ENCODE peak calls at places on chromosomes 16 and 17, in five cellular contexts. One of them, this sample, is unnamed.

GRCh38 chr17:69501591-69502468 is 87.3 kb downstream of the MAP2K6 start:
- DNase-seq in AG10803: peak; percentile 89
- DNase-seq in neural crest cell: no peak
- DNase-seq in lower lobe of right lung: no peak
- DNase-seq in OCI-LY7: peak; percentile 61
- DNase-seq in this sample: peak; percentile 14

GRCh38 chr17:29225388-29225787 is 21.3 kb upstream of the CRYBA1 start:
- DNase-seq in neural crest cell: no peak
- DNase-seq in OCI-LY7: no peak
- DNase-seq in lower lobe of right lung: no peak
- DNase-seq in AG10803: no peak
- DNase-seq in this sample: no peak

GRCh38 chr17:70070297-70071027 is 4.6 kb upstream of the KCNJ16 start:
- DNase-seq in OCI-LY7: no peak
- DNase-seq in lower lobe of right lung: no peak
- DNase-seq in AG10803: peak; percentile 16
- DNase-seq in neural crest cell: no peak
- DNase-seq in this sample: no peak

GRCh38 chr16:64589836-64590235 is 532.0 kb downstream of the CDH11 start:
- DNase-seq in OCI-LY7: no peak
- DNase-seq in lower lobe of right lung: no peak
- DNase-seq in AG10803: peak; percentile 81
- DNase-seq in neural crest cell: no peak
- DNase-seq in this sample: no peak

GRCh38 chr17:58487589-58488427 is at the start of gene HSF5:
- DNase-seq in lower lobe of right lung: peak; percentile 72
- DNase-seq in neural crest cell: no peak
- DNase-seq in OCI-LY7: no peak
- DNase-seq in AG10803: no peak
- DNase-seq in this sample: no peak

GRCh38 chr17:13671771-13672170 is 70.0 kb upstream of the HS3ST3A1 start:
- DNase-seq in lower lobe of right lung: no peak
- DNase-seq in neural crest cell: no peak
- DNase-seq in OCI-LY7: no peak
- DNase-seq in AG10803: peak; percentile 34
- DNase-seq in this sample: no peak

GRCh38 chr17:44363613-44364159 is at the start of gene FAM171A2:
- DNase-seq in OCI-LY7: peak; percentile 83
- DNase-seq in neural crest cell: peak; percentile 78
- DNase-seq in lower lobe of right lung: peak; percentile 79
- DNase-seq in AG10803: peak; percentile 47
- DNase-seq in this sample: peak; percentile 73

GRCh38 chr16:66904428-66904845 is 14.2 kb downstream of the CDH16 start:
- DNase-seq in OCI-LY7: no peak
- DNase-seq in neural crest cell: no peak
- DNase-seq in AG10803: no peak
- DNase-seq in lower lobe of right lung: no peak
- DNase-seq in this sample: no peak

GRCh38 chr17:82076785-82077591 is 11.4 kb upstream of the DUS1L start:
- DNase-seq in AG10803: no peak
- DNase-seq in OCI-LY7: no peak
- DNase-seq in neural crest cell: no peak
- DNase-seq in lower lobe of right lung: no peak
- DNase-seq in this sample: no peak

GRCh38 chr16:48169896-48170295 is 14.1 kb upstream of the ABCC12 start:
- DNase-seq in OCI-LY7: no peak
- DNase-seq in neural crest cell: no peak
- DNase-seq in lower lobe of right lung: no peak
- DNase-seq in AG10803: no peak
- DNase-seq in this sample: no peak

GRCh38 chr16:27248036-27248435 is 20.5 kb downstream of the NSMCE1 start:
- DNase-seq in OCI-LY7: no peak
- DNase-seq in neural crest cell: no peak
- DNase-seq in AG10803: no peak
- DNase-seq in lower lobe of right lung: no peak
- DNase-seq in this sample: no peak

GRCh38 chr17:55770220-55770870 is 19.5 kb downstream of the PCTP start:
- DNase-seq in lower lobe of right lung: no peak
- DNase-seq in AG10803: peak; percentile 72
- DNase-seq in OCI-LY7: peak; percentile 46
- DNase-seq in neural crest cell: no peak
- DNase-seq in this sample: no peak

GRCh38 chr17:66920965-66921364 is 43.5 kb upstream of the CACNG4 start:
- DNase-seq in lower lobe of right lung: no peak
- DNase-seq in OCI-LY7: no peak
- DNase-seq in AG10803: no peak
- DNase-seq in neural crest cell: no peak
- DNase-seq in this sample: no peak

GRCh38 chr16:5073279-5073629 is 1.6 kb downstream of the ALG1 start:
- DNase-seq in AG10803: peak; percentile 25
- DNase-seq in OCI-LY7: no peak
- DNase-seq in lower lobe of right lung: no peak
- DNase-seq in neural crest cell: no peak
- DNase-seq in this sample: no peak

GRCh38 chr17:35548213-35548810 is 10.8 kb upstream of the SLFN12L start:
- DNase-seq in lower lobe of right lung: no peak
- DNase-seq in AG10803: no peak
- DNase-seq in neural crest cell: no peak
- DNase-seq in OCI-LY7: no peak
- DNase-seq in this sample: no peak

GRCh38 chr16:30948956-30949654 is at the start of gene ORAI3:
- DNase-seq in OCI-LY7: peak; percentile 66
- DNase-seq in AG10803: peak; percentile 51
- DNase-seq in lower lobe of right lung: peak; percentile 91
- DNase-seq in neural crest cell: peak; percentile 60
- DNase-seq in this sample: peak; percentile 45

GRCh38 chr17:49998836-49999511 is 4.0 kb upstream of the DLX3 start:
- DNase-seq in OCI-LY7: no peak
- DNase-seq in neural crest cell: no peak
- DNase-seq in lower lobe of right lung: no peak
- DNase-seq in AG10803: no peak
- DNase-seq in this sample: no peak

GRCh38 chr17:47905221-47905733 is 9.2 kb downstream of the SP2 start:
- DNase-seq in OCI-LY7: no peak
- DNase-seq in neural crest cell: no peak
- DNase-seq in AG10803: peak; percentile 92
- DNase-seq in lower lobe of right lung: peak; percentile 59
- DNase-seq in this sample: no peak

GRCh38 chr16:28067604-28068382 is 4.3 kb upstream of the GSG1L start:
- DNase-seq in lower lobe of right lung: no peak
- DNase-seq in AG10803: peak; percentile 60
- DNase-seq in OCI-LY7: no peak
- DNase-seq in neural crest cell: no peak
- DNase-seq in this sample: no peak

GRCh38 chr17:72683506-72684404 is 408.7 kb downstream of the SLC39A11 start:
- DNase-seq in lower lobe of right lung: peak; percentile 65
- DNase-seq in AG10803: peak; percentile 92
- DNase-seq in neural crest cell: no peak
- DNase-seq in OCI-LY7: no peak
- DNase-seq in this sample: no peak

GRCh38 chr16:55501549-55502322 is 7.1 kb upstream of the LPCAT2 start:
- DNase-seq in AG10803: no peak
- DNase-seq in lower lobe of right lung: no peak
- DNase-seq in neural crest cell: no peak
- DNase-seq in OCI-LY7: peak; percentile 2
- DNase-seq in this sample: no peak

GRCh38 chr17:15444805-15445204 is 22.6 kb downstream of the CDRT4 start:
- DNase-seq in OCI-LY7: no peak
- DNase-seq in AG10803: peak; percentile 30
- DNase-seq in neural crest cell: no peak
- DNase-seq in lower lobe of right lung: no peak
- DNase-seq in this sample: no peak

GRCh38 chr16:1773703-1774455 is 945 bp upstream of the MRPS34 start:
- DNase-seq in AG10803: peak; percentile 50
- DNase-seq in neural crest cell: no peak
- DNase-seq in OCI-LY7: peak; percentile 50
- DNase-seq in lower lobe of right lung: no peak
- DNase-seq in this sample: no peak

GRCh38 chr17:70168044-70168978 is 1.0 kb upstream of the KCNJ2 start:
- DNase-seq in lower lobe of right lung: peak; percentile 68
- DNase-seq in neural crest cell: peak; percentile 45
- DNase-seq in OCI-LY7: peak; percentile 54
- DNase-seq in AG10803: peak; percentile 70
- DNase-seq in this sample: peak; percentile 30

GRCh38 chr17:4602041-4602440 is 17.7 kb downstream of the SMTNL2 start:
- DNase-seq in AG10803: no peak
- DNase-seq in OCI-LY7: no peak
- DNase-seq in lower lobe of right lung: no peak
- DNase-seq in neural crest cell: no peak
- DNase-seq in this sample: no peak

GRCh38 chr17:4598776-4599504 is 14.6 kb downstream of the SMTNL2 start:
- DNase-seq in lower lobe of right lung: no peak
- DNase-seq in OCI-LY7: no peak
- DNase-seq in neural crest cell: no peak
- DNase-seq in AG10803: peak; percentile 12
- DNase-seq in this sample: no peak

GRCh38 chr17:4599505-4600281 is 15.4 kb downstream of the SMTNL2 start:
- DNase-seq in OCI-LY7: no peak
- DNase-seq in lower lobe of right lung: no peak
- DNase-seq in neural crest cell: no peak
- DNase-seq in AG10803: no peak
- DNase-seq in this sample: no peak

GRCh38 chr17:4601326-4601725 is 17.0 kb downstream of the SMTNL2 start:
- DNase-seq in lower lobe of right lung: no peak
- DNase-seq in neural crest cell: no peak
- DNase-seq in AG10803: no peak
- DNase-seq in OCI-LY7: no peak
- DNase-seq in this sample: no peak

DNA sequence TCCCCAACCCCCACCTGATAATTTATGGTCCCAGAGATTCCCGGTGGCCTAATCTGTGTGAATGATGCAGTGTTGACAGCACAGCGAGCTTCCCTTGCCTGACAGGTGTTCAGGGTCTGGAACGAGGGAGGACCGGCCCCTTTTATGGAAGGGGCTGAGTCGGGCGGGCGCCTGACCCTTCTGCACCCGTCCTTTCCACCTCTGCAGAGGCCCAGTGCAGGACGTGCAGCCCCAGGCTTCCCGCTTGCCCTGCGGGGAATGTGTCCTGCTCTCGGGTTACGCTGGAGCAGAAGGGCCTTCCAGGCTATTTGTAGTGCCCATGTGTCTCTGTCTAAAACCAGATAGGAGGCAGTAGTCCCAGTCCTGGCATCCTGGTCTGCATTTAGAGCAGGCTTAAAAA is 16.2 kb downstream of the SMTNL2 start:
- DNase-seq in lower lobe of right lung: no peak
- DNase-seq in OCI-LY7: no peak
- DNase-seq in neural crest cell: no peak
- DNase-seq in AG10803: no peak
- DNase-seq in this sample: no peak
- TF ChIP-seq CTCF in lower lobe of right lung: no peak
- TF ChIP-seq CTCF in OCI-LY7: no peak
- TF ChIP-seq CTCF in neural crest cell: no peak
- TF ChIP-seq CTCF in AG10803: no peak
- TF ChIP-seq CTCF in this sample: no peak

GRCh38 chr16:83068686-83069085 is 441.9 kb downstream of the CDH13 start:
- DNase-seq in OCI-LY7: no peak
- DNase-seq in neural crest cell: no peak
- DNase-seq in lower lobe of right lung: no peak
- DNase-seq in AG10803: peak; percentile 50
- DNase-seq in this sample: no peak

GRCh38 chr16:83066881-83067280 is 440.1 kb downstream of the CDH13 start:
- DNase-seq in neural crest cell: no peak
- DNase-seq in AG10803: no peak
- DNase-seq in OCI-LY7: no peak
- DNase-seq in lower lobe of right lung: no peak
- DNase-seq in this sample: no peak

GRCh38 chr16:83066011-83066410 is 439.2 kb downstream of the CDH13 start:
- DNase-seq in AG10803: no peak
- DNase-seq in lower lobe of right lung: no peak
- DNase-seq in neural crest cell: no peak
- DNase-seq in OCI-LY7: no peak
- DNase-seq in this sample: no peak

DNA sequence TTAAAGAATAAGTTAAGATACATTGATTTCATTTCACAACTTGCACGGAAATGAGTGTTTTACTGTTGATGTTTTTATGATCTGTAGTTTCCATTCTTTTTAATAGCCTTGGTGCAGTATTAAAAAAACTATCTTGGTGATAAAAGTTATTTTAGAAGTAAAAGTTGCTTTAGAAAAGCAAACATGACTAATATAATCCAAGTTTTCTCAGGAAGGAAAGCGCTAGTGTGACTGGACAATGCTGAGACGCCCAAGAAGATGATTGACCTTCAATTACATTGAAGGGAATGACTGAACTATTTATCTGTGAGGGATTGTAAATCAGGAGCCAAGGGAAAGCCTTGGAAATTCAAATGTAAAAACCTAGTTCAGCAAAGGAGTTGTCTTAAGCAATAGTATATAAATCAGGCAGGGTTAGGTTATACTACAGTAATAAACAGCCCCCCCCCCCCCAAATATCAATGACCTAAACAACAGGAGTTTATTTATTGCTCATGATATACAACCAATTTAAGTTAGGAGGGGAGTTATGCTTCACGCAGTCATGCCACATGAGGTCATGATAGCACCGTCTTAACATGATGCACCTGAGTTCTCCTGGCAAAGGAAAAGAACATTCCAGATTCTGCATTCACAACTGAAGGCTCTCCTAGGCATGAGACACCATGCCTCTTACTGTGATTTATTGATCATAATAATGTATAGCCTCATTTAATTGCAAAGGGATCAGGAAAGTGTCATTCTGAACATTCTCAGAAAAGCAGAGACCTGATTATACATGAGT is 443.8 kb downstream of the CDH13 start:
- DNase-seq in neural crest cell: no peak
- DNase-seq in OCI-LY7: no peak
- DNase-seq in lower lobe of right lung: no peak
- DNase-seq in AG10803: no peak
- DNase-seq in this sample: no peak
- TF ChIP-seq CTCF in neural crest cell: no peak
- TF ChIP-seq CTCF in OCI-LY7: no peak
- TF ChIP-seq CTCF in lower lobe of right lung: no peak
- TF ChIP-seq CTCF in AG10803: no peak
- TF ChIP-seq CTCF in this sample: no peak

GRCh38 chr17:4932756-4933155 is 679 bp downstream of the GP1BA start:
- DNase-seq in AG10803: no peak
- DNase-seq in lower lobe of right lung: no peak
- DNase-seq in neural crest cell: no peak
- DNase-seq in OCI-LY7: no peak
- DNase-seq in this sample: no peak
- TF ChIP-seq CTCF in AG10803: no peak
- TF ChIP-seq CTCF in lower lobe of right lung: no peak
- TF ChIP-seq CTCF in neural crest cell: no peak
- TF ChIP-seq CTCF in OCI-LY7: no peak
- TF ChIP-seq CTCF in this sample: no peak

GRCh38 chr16:89949756-89950155 is 1.2 kb downstream of the DEF8 start:
- DNase-seq in neural crest cell: no peak
- DNase-seq in OCI-LY7: peak; percentile 34
- DNase-seq in AG10803: no peak
- DNase-seq in lower lobe of right lung: no peak
- DNase-seq in this sample: no peak

GRCh38 chr16:89946515-89946914 is 2.0 kb upstream of the DEF8 start:
- DNase-seq in OCI-LY7: no peak
- DNase-seq in lower lobe of right lung: no peak
- DNase-seq in AG10803: no peak
- DNase-seq in neural crest cell: no peak
- DNase-seq in this sample: no peak

GRCh38 chr16:89949121-89949742 is 677 bp downstream of the DEF8 start:
- DNase-seq in OCI-LY7: no peak
- DNase-seq in lower lobe of right lung: no peak
- DNase-seq in neural crest cell: no peak
- DNase-seq in AG10803: no peak
- DNase-seq in this sample: no peak

GRCh38 chr16:89944773-89945172 is 3.8 kb upstream of the DEF8 start:
- DNase-seq in AG10803: no peak
- DNase-seq in OCI-LY7: peak; percentile 81
- DNase-seq in lower lobe of right lung: no peak
- DNase-seq in neural crest cell: no peak
- DNase-seq in this sample: no peak

GRCh38 chr16:89945654-89946053 is 2.9 kb upstream of the DEF8 start:
- DNase-seq in AG10803: no peak
- DNase-seq in neural crest cell: no peak
- DNase-seq in OCI-LY7: peak; percentile 49
- DNase-seq in lower lobe of right lung: peak; percentile 67
- DNase-seq in this sample: no peak
- TF ChIP-seq CTCF in AG10803: no peak
- TF ChIP-seq CTCF in neural crest cell: no peak
- TF ChIP-seq CTCF in OCI-LY7: peak; percentile 72
- TF ChIP-seq CTCF in lower lobe of right lung: no peak
- TF ChIP-seq CTCF in this sample: peak; percentile 18

This sample was measured in progenitor cell of endocrine pancreas.